ENCODE peak calls at places on chromosomes 16 and 17, in six cellular contexts. Y, E, C, S, L and F are unnamed samples.

GRCh38 chr16:15866451-15866850 is 9.6 kb upstream of the MYH11 start:
- DNase-seq in L (peak; percentile 69), S (no peak), Y (no peak), E (no peak), C (peak; percentile 29), F (no peak)

GRCh38 chr16:19307587-19308241 is 22.2 kb downstream of the CLEC19A start:
- DNase-seq in C (no peak), L (no peak), S (peak; percentile 54), E (peak; percentile 89), Y (no peak), F (no peak)

GRCh38 chr16:49471038-49471727 is 97.6 kb downstream of the C16orf78 start:
- DNase-seq in E (peak; percentile 20), Y (no peak), C (no peak), S (no peak), L (no peak), F (peak; percentile 3)

GRCh38 chr17:8057691-8058114 is 18.8 kb downstream of the ALOX15B start:
- DNase-seq in Y (peak; percentile 72), L (peak; percentile 76), C (peak; percentile 75), S (peak; percentile 77), E (peak; percentile 90), F (peak; percentile 69)

GRCh38 chr17:61403846-61404701 is 4.4 kb downstream of the TBX2 start:
- DNase-seq in Y (no peak), L (no peak), C (peak; percentile 69), S (no peak), E (peak; percentile 80), F (no peak)

GRCh38 chr17:78555741-78556401 is 21.3 kb downstream of the DNAH17 start:
- DNase-seq in Y (no peak), L (no peak), S (no peak), C (no peak), E (no peak), F (no peak)

GRCh38 chr17:44010966-44011647 is 3.7 kb downstream of the TMEM101 start:
- DNase-seq in S (no peak), Y (no peak), C (peak; percentile 79), L (no peak), E (no peak), F (no peak)

GRCh38 chr17:63647065-63647725 is 25.0 kb downstream of the MAP3K3 start:
- DNase-seq in L (peak; percentile 84), Y (peak; percentile 52), E (peak; percentile 54), S (no peak), C (peak; percentile 82), F (no peak)

GRCh38 chr16:30112197-30113030 is 923 bp downstream of the GDPD3 start:
- DNase-seq in S (no peak), Y (no peak), C (peak; percentile 42), E (peak; percentile 94), L (peak; percentile 12), F (peak; percentile 53)

GRCh38 chr17:37134050-37134449 is 185.3 kb downstream of the AATF start:
- DNase-seq in Y (no peak), S (no peak), E (no peak), C (peak; percentile 10), L (no peak), F (no peak)

GRCh38 chr16:27724491-27724878 is 174.5 kb downstream of the KATNIP start:
- DNase-seq in C (no peak), E (no peak), Y (peak; percentile 26), S (no peak), L (no peak), F (no peak)

GRCh38 chr16:11315499-11315898 is 29.8 kb upstream of the RMI2 start:
- DNase-seq in E (peak; percentile 97), L (no peak), Y (no peak), C (peak; percentile 68), S (peak; percentile 82), F (peak; percentile 61)

GRCh38 chr17:18309202-18309601 is 5.6 kb downstream of the TOP3A start:
- DNase-seq in S (no peak), Y (no peak), L (no peak), E (no peak), C (no peak), F (no peak)

GRCh38 chr17:48907713-48908046 is 527 bp upstream of the UBE2Z start:
- DNase-seq in S (no peak), E (no peak), C (peak; percentile 64), Y (no peak), L (no peak), F (no peak)

GRCh38 chr17:80804466-80804865 is 187.2 kb upstream of the CHMP6 start:
- DNase-seq in Y (no peak), C (no peak), E (peak; percentile 51), S (no peak), L (no peak), F (no peak)

GRCh38 chr16:78303946-78304345 is 204.5 kb downstream of the WWOX start:
- DNase-seq in S (no peak), L (no peak), E (no peak), Y (no peak), C (no peak), F (no peak)

GRCh38 chr16:20707461-20707860 is 10.0 kb upstream of the ACSM1 start:
- DNase-seq in C (no peak), S (no peak), Y (peak; percentile 79), L (no peak), E (no peak), F (no peak)

GRCh38 chr17:21815352-21816063 is 123.2 kb downstream of the KCNJ18 start:
- DNase-seq in L (no peak), C (no peak), S (no peak), Y (no peak), E (no peak), F (no peak)

GRCh38 chr17:81844327-81844851 is 9.5 kb upstream of the PPP1R27 start:
- DNase-seq in Y (no peak), E (no peak), L (no peak), C (no peak), S (no peak), F (no peak)

DNA sequence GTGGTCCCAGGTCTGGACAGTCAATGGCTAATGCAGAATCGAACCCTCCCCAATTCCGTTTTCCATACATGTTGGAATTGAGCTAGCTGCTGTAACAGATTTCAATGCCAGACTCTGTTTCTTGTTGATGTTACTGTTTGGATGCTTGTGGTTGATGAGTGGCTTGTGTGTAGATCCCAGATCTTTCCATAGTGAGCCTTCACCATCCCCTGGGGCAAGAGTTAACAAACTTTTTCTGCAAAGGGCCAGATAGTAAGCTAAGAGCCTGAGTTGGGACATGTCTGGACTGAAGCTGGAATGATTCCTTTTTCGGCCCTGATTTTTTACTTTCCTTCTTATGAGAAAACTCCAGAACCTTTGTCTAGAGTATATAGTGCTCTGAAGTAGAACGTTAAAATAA is 296.3 kb downstream of the CPPED1 start:
- DNase-seq in Y (no peak), C (peak; percentile 41), L (peak; percentile 82), E (no peak), S (no peak), F (no peak)
- H3K4me1 ChIP-seq in Y (no peaks in the 10 kb centered on the region), C (peaks cover 2% of the 10 kb centered on the region), L (no peaks in the 10 kb centered on the region), E (no peaks in the 10 kb centered on the region), S (no peaks in the 10 kb centered on the region), F (no peaks in the 10 kb centered on the region)

DNA sequence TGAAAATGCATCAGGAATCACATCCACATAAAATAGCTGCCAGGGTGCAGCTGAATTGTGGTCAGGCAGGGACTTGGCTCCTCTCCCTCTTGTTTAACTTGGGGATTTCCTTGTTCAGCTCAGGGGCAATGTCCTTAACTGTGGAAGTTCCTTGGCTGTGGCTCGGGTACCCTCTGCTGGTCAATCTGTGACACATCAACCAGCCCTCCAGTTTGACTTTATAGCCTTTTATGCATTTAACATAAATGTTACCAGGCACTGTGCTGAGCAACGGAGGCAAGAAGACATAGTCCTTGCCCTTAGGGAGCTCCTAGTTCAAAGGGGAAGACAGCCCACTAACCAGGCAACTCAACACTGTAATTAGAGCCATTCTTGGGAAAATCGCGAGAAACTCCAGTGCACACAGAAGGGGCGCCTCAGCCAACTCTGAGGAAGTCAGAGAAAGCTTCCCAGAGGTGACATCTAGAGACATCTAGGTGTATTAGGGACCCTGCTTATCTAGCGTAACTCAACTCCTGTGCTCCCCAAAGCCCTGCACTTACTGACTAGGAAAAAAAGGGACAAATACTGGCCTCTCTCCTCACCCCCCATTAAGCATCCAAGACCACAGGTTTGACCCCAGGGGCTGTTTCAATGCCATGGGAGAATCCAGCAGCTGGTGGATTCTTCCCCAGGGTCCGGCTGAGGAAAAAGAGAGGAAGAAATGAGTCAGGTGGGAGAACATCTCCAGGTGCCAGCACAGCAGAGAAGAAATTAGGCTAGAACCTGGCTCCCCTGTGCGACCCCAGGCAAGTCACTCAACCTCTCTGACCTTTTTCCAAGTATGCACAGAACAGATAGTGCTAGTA is 17.3 kb upstream of the EEF2K start:
- DNase-seq in E (peak; percentile 83), L (peak; percentile 89), S (no peak), C (peak; percentile 95), Y (peak; percentile 86), F (peak; percentile 72)
- H3K4me3 ChIP-seq in E (no peak overlapping the region), L (no peak overlapping the region), S (no peak overlapping the region), C (no peak overlapping the region), Y (no peak overlapping the region), F (no peak overlapping the region)

GRCh38 chr17:11561281-11561680 is 37.0 kb upstream of the DNAH9 start:
- DNase-seq in L (no peak), E (no peak), S (no peak), Y (no peak), C (no peak), F (no peak)

GRCh38 chr17:11558681-11559234 is 39.5 kb upstream of the DNAH9 start:
- DNase-seq in E (no peak), L (no peak), C (no peak), S (no peak), Y (no peak), F (no peak)

GRCh38 chr17:11564483-11565380 is 33.5 kb upstream of the DNAH9 start:
- DNase-seq in Y (no peak), L (no peak), C (no peak), S (no peak), E (no peak), F (peak; percentile 28)

GRCh38 chr17:11559601-11560000 is 38.7 kb upstream of the DNAH9 start:
- DNase-seq in S (no peak), E (no peak), C (no peak), Y (no peak), L (no peak), F (no peak)

GRCh38 chr17:11561702-11562101 is 36.6 kb upstream of the DNAH9 start:
- DNase-seq in Y (no peak), E (no peak), L (no peak), C (no peak), S (no peak), F (no peak)
- H3K27ac ChIP-seq in Y (no peak overlapping the region), E (no peak overlapping the region), L (no peak overlapping the region), C (no peak overlapping the region), S (no peak overlapping the region), F (no peak overlapping the region)

GRCh38 chr16:86774931-86775330 is 196.6 kb downstream of the FOXL1 start:
- DNase-seq in E (peak; percentile 42), C (no peak), S (no peak), L (no peak), Y (no peak), F (no peak)

GRCh38 chr16:86772231-86772510 is 193.8 kb downstream of the FOXL1 start:
- DNase-seq in S (no peak), E (peak; percentile 22), C (peak; percentile 42), L (peak; percentile 50), Y (no peak), F (no peak)

GRCh38 chr16:86771506-86772230 is 193.3 kb downstream of the FOXL1 start:
- DNase-seq in C (peak; percentile 17), S (no peak), L (no peak), Y (no peak), E (no peak), F (no peak)

GRCh38 chr16:86772671-86773338 is 194.5 kb downstream of the FOXL1 start:
- DNase-seq in Y (no peak), S (peak; percentile 57), C (peak; percentile 58), L (peak; percentile 70), E (no peak), F (no peak)

DNA sequence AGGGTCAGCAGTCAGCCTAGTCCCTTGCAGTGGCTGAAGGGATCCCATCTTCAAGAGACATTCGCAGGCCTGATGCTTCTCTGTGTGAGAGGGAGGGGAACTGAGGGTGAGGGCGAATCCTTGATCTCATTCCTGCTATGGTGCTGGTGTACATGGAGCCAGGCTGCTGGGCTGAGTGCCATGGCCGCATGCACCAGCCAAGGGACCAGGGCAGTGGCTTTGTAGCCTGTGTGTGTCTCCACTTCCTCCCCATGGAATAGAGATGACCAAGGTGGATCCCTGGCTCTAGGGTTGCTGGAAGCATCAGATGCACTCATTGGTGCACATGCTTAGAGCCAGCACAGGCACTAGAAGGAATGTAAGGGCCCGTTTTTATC is 195.0 kb downstream of the FOXL1 start:
- DNase-seq in E (peak; percentile 53), S (no peak), C (no peak), L (no peak), Y (no peak), F (no peak)
- H3K4me1 ChIP-seq in E (no peaks in the 10 kb centered on the region), S (no peaks in the 10 kb centered on the region), C (peaks cover 15% of the 10 kb centered on the region), L (peaks cover 22% of the 10 kb centered on the region), Y (no peaks in the 10 kb centered on the region), F (no peaks in the 10 kb centered on the region)